ENCODE peak calls at places on chromosome 1, in nine cellular contexts. T is T-helper 2 cell; U is glutamatergic neuron; I is A673; H is NCI-H146; V is foreskin fibroblast; F is activated CD4-positive, alpha-beta T cell treated with anti-CD3 and anti-CD28 coated beads, Interleukin-2, amount 50 U/mL, for 24 hours; W is fibroblast of pulmonary artery; O is naive thymus-derived CD8-positive, alpha-beta T cell. G is an unnamed sample.

GRCh38 chr1:9929431-9930385 is 13.5 kb downstream of the LZIC start:
- DNase-seq in T (no peak), U (no peak), I (peak), H (peak), V (no peak), F (no peak), W (peak), O (no peak), G (no peak)

GRCh38 chr1:32770741-32771548 is 46.2 kb downstream of the YARS1 start:
- DNase-seq in T (no peak), U (peak), I (no peak), H (no peak), V (no peak), F (no peak), W (no peak), O (no peak), G (no peak)

GRCh38 chr1:151056149-151056548 is 3.3 kb downstream of the CDC42SE1 start:
- DNase-seq in T (no peak), U (no peak), I (no peak), H (no peak), V (no peak), F (no peak), W (no peak), O (peak), G (peak)

GRCh38 chr1:89261926-89262540 is 10.6 kb downstream of the GBP5 start:
- DNase-seq in T (no peak), U (no peak), I (peak), H (peak), V (no peak), F (no peak), W (peak), O (no peak), G (peak)

GRCh38 chr1:155694167-155694566 is 5.3 kb downstream of the DAP3 start:
- DNase-seq in T (no peak), U (no peak), I (no peak), H (no peak), V (no peak), F (no peak), W (no peak), O (no peak), G (no peak)

GRCh38 chr1:247332215-247332900 is 691 bp upstream of the ZNF496 start:
- DNase-seq in T (peak), U (peak), I (peak), H (peak), V (peak), F (peak), W (peak), O (peak), G (peak)

GRCh38 chr1:39648496-39648895 is 9.1 kb upstream of the HEYL start:
- DNase-seq in T (no peak), U (no peak), I (no peak), H (no peak), V (no peak), F (no peak), W (no peak), O (no peak), G (no peak)

GRCh38 chr1:178031856-178032320 is 62.0 kb upstream of the RASAL2 start:
- DNase-seq in T (no peak), U (peak), I (peak), H (peak), V (peak), F (no peak), W (peak), O (no peak), G (peak)

GRCh38 chr1:3674100-3675094 is 22.1 kb downstream of the TP73 start:
- DNase-seq in T (no peak), U (peak), I (no peak), H (no peak), V (no peak), F (no peak), W (no peak), O (no peak), G (peak)

GRCh38 chr1:97996880-97997279 is 76.0 kb upstream of the DPYD start:
- DNase-seq in T (no peak), U (no peak), I (no peak), H (no peak), V (no peak), F (no peak), W (peak), O (no peak), G (peak)